ENCODE peak calls at places on chromosomes 1 and 21, in seven cellular contexts. One of them, this sample, is unnamed.
A peak's percentile ranks its signal among the peaks of the same experiment; 100 is the strongest.

GRCh38 chr1:248757784-248758195 is 2.2 kb upstream of the LYPD8 start:
- DNase-seq in nephron progenitor cell: no peak
- DNase-seq in choroid plexus epithelial cell: no peak
- DNase-seq in cardiac muscle cell: no peak
- DNase-seq in pancreas: no peak
- DNase-seq in GM23338: no peak
- DNase-seq in IMR-90: no peak
- DNase-seq in this sample: no peak

GRCh38 chr1:202343652-202344349 is 2.1 kb upstream of the UBE2T start:
- DNase-seq in cardiac muscle cell: peak; percentile 59
- DNase-seq in pancreas: no peak
- DNase-seq in choroid plexus epithelial cell: peak; percentile 66
- DNase-seq in IMR-90: peak; percentile 48
- DNase-seq in nephron progenitor cell: no peak
- DNase-seq in GM23338: peak; percentile 81
- DNase-seq in this sample: peak; percentile 54

GRCh38 chr1:54051936-54052469 is 1.0 kb downstream of the TMEM59 start:
- DNase-seq in GM23338: peak; percentile 9
- DNase-seq in cardiac muscle cell: peak; percentile 66
- DNase-seq in choroid plexus epithelial cell: peak; percentile 80
- DNase-seq in pancreas: no peak
- DNase-seq in nephron progenitor cell: no peak
- DNase-seq in IMR-90: no peak
- DNase-seq in this sample: no peak

GRCh38 chr1:109392037-109392787 is 5.5 kb downstream of the SORT1 start:
- DNase-seq in IMR-90: no peak
- DNase-seq in choroid plexus epithelial cell: peak; percentile 62
- DNase-seq in GM23338: no peak
- DNase-seq in nephron progenitor cell: no peak
- DNase-seq in pancreas: no peak
- DNase-seq in cardiac muscle cell: no peak
- DNase-seq in this sample: no peak

GRCh38 chr1:54697896-54698295 is 17.8 kb upstream of the TTC4 start:
- DNase-seq in IMR-90: no peak
- DNase-seq in pancreas: no peak
- DNase-seq in GM23338: no peak
- DNase-seq in cardiac muscle cell: no peak
- DNase-seq in nephron progenitor cell: no peak
- DNase-seq in choroid plexus epithelial cell: no peak
- DNase-seq in this sample: no peak

GRCh38 chr1:245512181-245512888 is 357.6 kb downstream of the KIF26B start:
- DNase-seq in GM23338: no peak
- DNase-seq in pancreas: no peak
- DNase-seq in nephron progenitor cell: no peak
- DNase-seq in IMR-90: no peak
- DNase-seq in cardiac muscle cell: no peak
- DNase-seq in choroid plexus epithelial cell: peak; percentile 69
- DNase-seq in this sample: peak; percentile 3

GRCh38 chr1:155062151-155062686 is 1.3 kb upstream of the EFNA4 start:
- DNase-seq in choroid plexus epithelial cell: no peak
- DNase-seq in pancreas: peak; percentile 70
- DNase-seq in GM23338: peak; percentile 88
- DNase-seq in nephron progenitor cell: peak; percentile 73
- DNase-seq in IMR-90: no peak
- DNase-seq in cardiac muscle cell: no peak
- DNase-seq in this sample: no peak

GRCh38 chr1:229122606-229123005 is 148.3 kb upstream of the RAB4A start:
- DNase-seq in IMR-90: no peak
- DNase-seq in cardiac muscle cell: no peak
- DNase-seq in choroid plexus epithelial cell: no peak
- DNase-seq in nephron progenitor cell: no peak
- DNase-seq in pancreas: no peak
- DNase-seq in GM23338: no peak
- DNase-seq in this sample: no peak

GRCh38 chr1:28894785-28895184 is 19.6 kb upstream of the EPB41 start:
- DNase-seq in IMR-90: no peak
- DNase-seq in cardiac muscle cell: no peak
- DNase-seq in choroid plexus epithelial cell: no peak
- DNase-seq in GM23338: no peak
- DNase-seq in nephron progenitor cell: no peak
- DNase-seq in pancreas: no peak
- DNase-seq in this sample: no peak

GRCh38 chr1:180507826-180508724 is 5.7 kb upstream of the ACBD6 start:
- DNase-seq in IMR-90: peak; percentile 96
- DNase-seq in choroid plexus epithelial cell: peak; percentile 71
- DNase-seq in nephron progenitor cell: no peak
- DNase-seq in cardiac muscle cell: peak; percentile 28
- DNase-seq in GM23338: no peak
- DNase-seq in pancreas: no peak
- DNase-seq in this sample: peak; percentile 79

GRCh38 chr1:207025144-207025880 is 7.2 kb downstream of the C1orf116 start:
- DNase-seq in pancreas: no peak
- DNase-seq in GM23338: peak; percentile 65
- DNase-seq in IMR-90: peak; percentile 49
- DNase-seq in cardiac muscle cell: peak; percentile 63
- DNase-seq in nephron progenitor cell: no peak
- DNase-seq in choroid plexus epithelial cell: peak; percentile 39
- DNase-seq in this sample: peak; percentile 64

GRCh38 chr1:85884372-85885035 is 176.3 kb upstream of the ZNHIT6 start:
- DNase-seq in IMR-90: peak; percentile 48
- DNase-seq in nephron progenitor cell: no peak
- DNase-seq in pancreas: no peak
- DNase-seq in GM23338: peak; percentile 74
- DNase-seq in choroid plexus epithelial cell: peak; percentile 69
- DNase-seq in cardiac muscle cell: peak; percentile 49
- DNase-seq in this sample: peak; percentile 34

GRCh38 chr1:117656202-117656641 is 50.4 kb downstream of the TENT5C start:
- DNase-seq in nephron progenitor cell: no peak
- DNase-seq in cardiac muscle cell: no peak
- DNase-seq in pancreas: no peak
- DNase-seq in choroid plexus epithelial cell: no peak
- DNase-seq in IMR-90: no peak
- DNase-seq in GM23338: no peak
- DNase-seq in this sample: no peak

GRCh38 chr1:211126622-211127021 is 7.3 kb downstream of the KCNH1 start:
- DNase-seq in pancreas: no peak
- DNase-seq in cardiac muscle cell: no peak
- DNase-seq in choroid plexus epithelial cell: no peak
- DNase-seq in nephron progenitor cell: no peak
- DNase-seq in IMR-90: peak; percentile 23
- DNase-seq in GM23338: no peak
- DNase-seq in this sample: peak; percentile 43

GRCh38 chr1:28580706-28581530 is 11.1 kb upstream of the RAB42 start:
- DNase-seq in cardiac muscle cell: peak; percentile 38
- DNase-seq in GM23338: peak; percentile 34
- DNase-seq in IMR-90: peak; percentile 56
- DNase-seq in pancreas: peak; percentile 34
- DNase-seq in nephron progenitor cell: peak; percentile 19
- DNase-seq in choroid plexus epithelial cell: peak; percentile 39
- DNase-seq in this sample: peak; percentile 52

GRCh38 chr1:201584510-201584991 is 45.6 kb downstream of the NAV1 start:
- DNase-seq in IMR-90: peak; percentile 89
- DNase-seq in nephron progenitor cell: no peak
- DNase-seq in cardiac muscle cell: peak; percentile 80
- DNase-seq in choroid plexus epithelial cell: peak; percentile 37
- DNase-seq in GM23338: no peak
- DNase-seq in pancreas: no peak
- DNase-seq in this sample: peak; percentile 65

GRCh38 chr1:171329251-171329650 is 15.3 kb downstream of the FMO4 start:
- DNase-seq in GM23338: no peak
- DNase-seq in nephron progenitor cell: no peak
- DNase-seq in cardiac muscle cell: no peak
- DNase-seq in IMR-90: no peak
- DNase-seq in pancreas: no peak
- DNase-seq in choroid plexus epithelial cell: no peak
- DNase-seq in this sample: no peak

GRCh38 chr1:228368801-228369607 is 37.6 kb downstream of the TRIM11 start:
- DNase-seq in cardiac muscle cell: peak; percentile 77
- DNase-seq in choroid plexus epithelial cell: no peak
- DNase-seq in IMR-90: peak; percentile 28
- DNase-seq in GM23338: no peak
- DNase-seq in pancreas: no peak
- DNase-seq in nephron progenitor cell: no peak
- DNase-seq in this sample: no peak

GRCh38 chr1:213714645-213715044 is 273.1 kb upstream of the PROX1 start:
- DNase-seq in choroid plexus epithelial cell: no peak
- DNase-seq in nephron progenitor cell: no peak
- DNase-seq in cardiac muscle cell: no peak
- DNase-seq in pancreas: no peak
- DNase-seq in IMR-90: no peak
- DNase-seq in GM23338: no peak
- DNase-seq in this sample: no peak

GRCh38 chr1:50266509-50266908 is 156.7 kb downstream of the DMRTA2 start:
- DNase-seq in cardiac muscle cell: peak; percentile 60
- DNase-seq in IMR-90: no peak
- DNase-seq in choroid plexus epithelial cell: peak; percentile 18
- DNase-seq in GM23338: no peak
- DNase-seq in pancreas: no peak
- DNase-seq in nephron progenitor cell: no peak
- DNase-seq in this sample: no peak

GRCh38 chr1:30450818-30451233 is 272.6 kb downstream of the MATN1 start:
- DNase-seq in pancreas: no peak
- DNase-seq in GM23338: no peak
- DNase-seq in nephron progenitor cell: peak; percentile 62
- DNase-seq in cardiac muscle cell: no peak
- DNase-seq in choroid plexus epithelial cell: no peak
- DNase-seq in IMR-90: no peak
- DNase-seq in this sample: no peak

GRCh38 chr1:234206651-234207284 is 166.5 kb upstream of the COA6 start:
- DNase-seq in nephron progenitor cell: no peak
- DNase-seq in choroid plexus epithelial cell: peak; percentile 40
- DNase-seq in pancreas: no peak
- DNase-seq in IMR-90: peak; percentile 67
- DNase-seq in cardiac muscle cell: peak; percentile 74
- DNase-seq in GM23338: no peak
- DNase-seq in this sample: peak; percentile 38

GRCh38 chr1:159012495-159012894 is 2.8 kb downstream of the IFI16 start:
- DNase-seq in IMR-90: peak; percentile 24
- DNase-seq in pancreas: no peak
- DNase-seq in GM23338: no peak
- DNase-seq in choroid plexus epithelial cell: no peak
- DNase-seq in nephron progenitor cell: no peak
- DNase-seq in cardiac muscle cell: peak; percentile 45
- DNase-seq in this sample: no peak

GRCh38 chr1:205343431-205344009 is 13.2 kb downstream of the KLHDC8A start:
- DNase-seq in IMR-90: no peak
- DNase-seq in choroid plexus epithelial cell: no peak
- DNase-seq in cardiac muscle cell: no peak
- DNase-seq in nephron progenitor cell: peak; percentile 62
- DNase-seq in pancreas: peak; percentile 56
- DNase-seq in GM23338: peak; percentile 78
- DNase-seq in this sample: no peak
- TF ChIP-seq CTCF in IMR-90: peak; percentile 27
- TF ChIP-seq CTCF in choroid plexus epithelial cell: peak; percentile 30
- TF ChIP-seq CTCF in cardiac muscle cell: peak; percentile 34
- TF ChIP-seq CTCF in nephron progenitor cell: peak; percentile 28
- TF ChIP-seq CTCF in pancreas: no peak
- TF ChIP-seq CTCF in GM23338: peak; percentile 58
- TF ChIP-seq CTCF in this sample: peak; percentile 35

DNA sequence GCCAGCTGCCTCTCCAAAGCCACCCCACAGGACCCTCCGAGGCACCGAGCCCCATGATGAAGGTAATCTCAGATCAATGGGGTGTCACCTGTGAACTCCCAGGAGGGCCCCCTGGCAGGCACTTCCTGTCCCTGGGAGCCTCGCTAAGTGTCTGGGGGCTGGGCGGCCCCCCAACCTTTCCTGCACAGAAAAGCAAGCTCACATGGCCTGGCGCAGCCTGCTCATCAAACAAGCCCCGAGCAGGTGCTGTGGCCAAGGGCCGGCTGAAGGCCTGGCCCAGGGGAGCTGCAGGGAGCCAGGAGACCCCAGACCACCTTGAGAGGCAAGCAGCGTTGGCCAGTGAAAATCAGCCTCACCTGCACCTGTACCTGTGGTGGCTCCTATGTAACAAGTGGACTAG is 2.9 kb downstream of the RIPK4 start:
- DNase-seq in GM23338: no peak
- DNase-seq in pancreas: no peak
- DNase-seq in nephron progenitor cell: no peak
- DNase-seq in choroid plexus epithelial cell: no peak
- DNase-seq in IMR-90: no peak
- DNase-seq in cardiac muscle cell: no peak
- DNase-seq in this sample: no peak
- TF ChIP-seq CTCF in GM23338: no peak
- TF ChIP-seq CTCF in pancreas: no peak
- TF ChIP-seq CTCF in nephron progenitor cell: no peak
- TF ChIP-seq CTCF in choroid plexus epithelial cell: no peak
- TF ChIP-seq CTCF in IMR-90: no peak
- TF ChIP-seq CTCF in cardiac muscle cell: no peak
- TF ChIP-seq CTCF in this sample: no peak

GRCh38 chr1:1462318-1462966 is 9.1 kb upstream of the ATAD3B start:
- DNase-seq in choroid plexus epithelial cell: no peak
- DNase-seq in nephron progenitor cell: no peak
- DNase-seq in cardiac muscle cell: peak; percentile 56
- DNase-seq in GM23338: no peak
- DNase-seq in pancreas: peak; percentile 70
- DNase-seq in IMR-90: no peak
- DNase-seq in this sample: no peak

GRCh38 chr1:1460540-1461130 is 10.9 kb upstream of the ATAD3B start:
- DNase-seq in cardiac muscle cell: no peak
- DNase-seq in pancreas: no peak
- DNase-seq in nephron progenitor cell: no peak
- DNase-seq in GM23338: no peak
- DNase-seq in choroid plexus epithelial cell: no peak
- DNase-seq in IMR-90: no peak
- DNase-seq in this sample: no peak

GRCh38 chr1:1463312-1463711 is 8.3 kb upstream of the ATAD3B start:
- DNase-seq in choroid plexus epithelial cell: no peak
- DNase-seq in pancreas: no peak
- DNase-seq in IMR-90: no peak
- DNase-seq in GM23338: no peak
- DNase-seq in nephron progenitor cell: no peak
- DNase-seq in cardiac muscle cell: no peak
- DNase-seq in this sample: no peak

DNA sequence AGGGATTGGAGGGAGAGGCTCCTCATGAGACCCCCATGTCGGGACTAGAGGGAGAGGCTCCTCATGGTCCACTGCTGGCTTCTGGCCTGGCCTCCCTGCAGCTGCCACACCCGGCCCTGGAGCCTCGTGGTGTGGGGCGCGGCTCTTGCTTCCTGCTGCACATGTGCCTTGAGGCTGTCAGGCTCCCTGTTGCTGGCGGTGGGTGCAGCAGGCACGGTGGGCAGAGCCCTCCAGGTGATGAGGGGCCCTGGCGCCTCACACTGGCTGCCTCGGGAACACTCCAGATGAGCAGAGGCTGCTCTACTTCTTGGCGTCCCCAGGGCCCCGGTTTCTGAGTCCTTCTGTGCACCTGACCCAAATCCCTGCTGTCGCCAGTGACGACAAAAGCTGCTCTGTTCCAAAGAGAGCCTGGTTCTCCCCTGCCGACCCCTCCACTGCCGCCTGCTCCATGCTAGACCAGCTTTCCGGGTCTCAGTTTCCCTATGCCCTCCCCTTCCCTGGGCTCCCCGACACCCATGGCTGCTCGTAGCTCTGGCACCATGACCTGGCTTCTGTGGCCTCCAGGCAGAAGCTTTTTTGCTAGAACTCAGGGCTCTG is 9.7 kb upstream of the ATAD3B start:
- DNase-seq in IMR-90: no peak
- DNase-seq in GM23338: no peak
- DNase-seq in pancreas: no peak
- DNase-seq in nephron progenitor cell: no peak
- DNase-seq in cardiac muscle cell: no peak
- DNase-seq in choroid plexus epithelial cell: no peak
- DNase-seq in this sample: no peak
- TF ChIP-seq CTCF in IMR-90: no peak
- TF ChIP-seq CTCF in GM23338: peak; percentile 36
- TF ChIP-seq CTCF in pancreas: no peak
- TF ChIP-seq CTCF in nephron progenitor cell: no peak
- TF ChIP-seq CTCF in cardiac muscle cell: no peak
- TF ChIP-seq CTCF in choroid plexus epithelial cell: no peak
- TF ChIP-seq CTCF in this sample: no peak

GRCh38 chr21:39183272-39184049 is at the start of gene PSMG1:
- DNase-seq in cardiac muscle cell: peak; percentile 97
- DNase-seq in nephron progenitor cell: peak; percentile 96
- DNase-seq in pancreas: peak; percentile 97
- DNase-seq in GM23338: peak; percentile 96
- DNase-seq in choroid plexus epithelial cell: peak; percentile 97
- DNase-seq in IMR-90: peak; percentile 90
- DNase-seq in this sample: peak; percentile 90
- TF ChIP-seq CTCF in cardiac muscle cell: no peak
- TF ChIP-seq CTCF in nephron progenitor cell: no peak
- TF ChIP-seq CTCF in pancreas: no peak
- TF ChIP-seq CTCF in GM23338: no peak
- TF ChIP-seq CTCF in choroid plexus epithelial cell: no peak
- TF ChIP-seq CTCF in IMR-90: no peak
- TF ChIP-seq CTCF in this sample: no peak